ENCODE peak calls at places on chromosome 3, in four cellular contexts. L, Q, M and P are unnamed samples. For H3K4me1, the result is how much of the 10 kb centered on the place peaks cover.

GRCh38 chr3:127428344-127429001 is 140.6 kb upstream of the PRR20G start:
- DNase-seq in L (no peak), Q (peak), M (no peak), P (no peak)

GRCh38 chr3:63921741-63922482 is 9.7 kb upstream of the SCAANT1 start:
- DNase-seq in L (no peak), Q (no peak), M (no peak), P (no peak)

GRCh38 chr3:165854696-165855095 is 17.5 kb upstream of the BCHE start:
- DNase-seq in L (peak), Q (no peak), M (no peak), P (no peak)

GRCh38 chr3:127590282-127590592 is 296 bp downstream of the TPRA1 start:
- DNase-seq in L (no peak), Q (no peak), M (no peak), P (peak)

GRCh38 chr3:139286825-139287224 is 57.0 kb upstream of the MRPS22 start:
- DNase-seq in L (no peak), Q (no peak), M (no peak), P (no peak)

GRCh38 chr3:48428088-48428862 is 1.6 kb downstream of the PLXNB1 start:
- DNase-seq in L (no peak), Q (no peak), M (peak), P (no peak)

GRCh38 chr3:183178833-183179549 is 16.5 kb upstream of the LAMP3 start:
- DNase-seq in L (peak), Q (peak), M (peak), P (peak)

GRCh38 chr3:152738656-152739055 is 96.3 kb upstream of the P2RY1 start:
- DNase-seq in L (peak), Q (no peak), M (no peak), P (no peak)

GRCh38 chr3:129855454-129856419 is 37.8 kb downstream of the TMCC1 start:
- DNase-seq in L (peak), Q (no peak), M (no peak), P (no peak)

GRCh38 chr3:89180334-89180733 is 72.9 kb downstream of the EPHA3 start:
- DNase-seq in L (peak), Q (no peak), M (no peak), P (no peak)

GRCh38 chr3:160486459-160486869 is 36.9 kb upstream of the TRIM59 start:
- DNase-seq in L (peak), Q (no peak), M (no peak), P (no peak)

GRCh38 chr3:10556312-10556711 is 50.9 kb upstream of the ATP2B2 start:
- DNase-seq in L (no peak), Q (peak), M (no peak), P (no peak)

GRCh38 chr3:152496716-152497115 is 228.0 kb downstream of the MBNL1 start:
- DNase-seq in L (no peak), Q (no peak), M (no peak), P (no peak)

GRCh38 chr3:128753715-128754114 is 27.7 kb downstream of the RAB7A start:
- DNase-seq in L (no peak), Q (no peak), M (no peak), P (no peak)

GRCh38 chr3:15682766-15683165 is 81.2 kb downstream of the BTD start:
- DNase-seq in L (no peak), Q (no peak), M (no peak), P (no peak)

GRCh38 chr3:181901626-181902025 is 189.9 kb downstream of the SOX2 start:
- DNase-seq in L (peak), Q (no peak), M (no peak), P (no peak)

GRCh38 chr3:70880416-70880815 is 568.0 kb upstream of the MDFIC2 start:
- DNase-seq in L (no peak), Q (no peak), M (no peak), P (no peak)

GRCh38 chr3:128854382-128854939 is 25.0 kb upstream of the ACAD9 start:
- DNase-seq in L (no peak), Q (no peak), M (no peak), P (no peak)

GRCh38 chr3:172630316-172630715 is 80.6 kb downstream of the NCEH1 start:
- DNase-seq in L (no peak), Q (no peak), M (no peak), P (no peak)

GRCh38 chr3:179189764-179190163 is 41.6 kb downstream of the PIK3CA start:
- DNase-seq in L (peak), Q (no peak), M (no peak), P (no peak)

GRCh38 chr3:150409527-150410310 is 1.6 kb downstream of the TSC22D2 start:
- DNase-seq in L (peak), Q (peak), M (peak), P (peak)

DNA sequence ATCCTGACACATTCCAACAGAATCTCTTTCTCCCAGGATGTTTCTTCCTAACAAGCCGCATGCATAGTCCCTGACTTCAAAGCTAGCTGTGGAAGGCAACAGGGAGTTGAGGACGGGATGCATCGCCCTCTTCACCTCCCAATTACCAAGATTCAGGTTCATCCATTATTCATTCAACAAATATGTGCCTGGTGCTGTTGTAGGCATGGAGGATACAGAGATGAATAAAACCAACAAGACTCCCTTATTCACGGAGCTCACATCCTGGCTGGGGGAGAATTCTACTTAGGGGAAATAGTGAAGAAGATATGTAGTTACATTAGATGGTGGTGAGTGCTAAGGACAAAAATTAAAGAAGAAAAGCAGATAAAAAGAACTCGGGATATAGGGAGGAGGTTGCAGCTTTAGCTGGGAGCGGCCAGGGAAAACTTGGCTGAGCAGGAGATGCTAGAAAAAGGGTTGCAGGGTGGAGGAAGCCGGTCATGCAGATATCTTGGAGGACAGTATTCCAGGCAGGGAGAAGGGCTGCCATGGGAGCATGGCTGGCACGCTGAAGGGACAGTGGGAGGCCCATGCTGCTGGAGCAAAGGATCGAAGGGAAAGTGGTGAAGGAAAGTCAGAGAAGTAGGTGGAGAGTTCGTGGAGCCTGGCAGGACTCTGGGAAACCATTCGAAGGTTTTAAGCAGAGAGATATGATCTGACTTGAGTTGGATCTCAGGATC is 5.0 kb downstream of the ITGB5 start:
- DNase-seq in L (peak), Q (no peak), M (no peak), P (no peak)
- H3K4me1 ChIP-seq in L (under half), Q (under half), M (under half), P (under half)

GRCh38 chr3:36906504-36907149 is 38.2 kb downstream of the TRANK1 start:
- DNase-seq in L (no peak), Q (no peak), M (no peak), P (no peak)
- H3K4me1 ChIP-seq in L (under half), Q (under half), M (under half), P (half or more)

GRCh38 chr3:167917969-167918368 is 177.8 kb downstream of the GOLIM4 start:
- DNase-seq in L (no peak), Q (no peak), M (no peak), P (no peak)
- H3K4me1 ChIP-seq in L (under half), Q (under half), M (under half), P (under half)

GRCh38 chr3:45606991-45607712 is 12.6 kb downstream of the LIMD1 start:
- DNase-seq in L (peak), Q (no peak), M (no peak), P (no peak)
- H3K4me1 ChIP-seq in L (under half), Q (under half), M (under half), P (under half)

DNA sequence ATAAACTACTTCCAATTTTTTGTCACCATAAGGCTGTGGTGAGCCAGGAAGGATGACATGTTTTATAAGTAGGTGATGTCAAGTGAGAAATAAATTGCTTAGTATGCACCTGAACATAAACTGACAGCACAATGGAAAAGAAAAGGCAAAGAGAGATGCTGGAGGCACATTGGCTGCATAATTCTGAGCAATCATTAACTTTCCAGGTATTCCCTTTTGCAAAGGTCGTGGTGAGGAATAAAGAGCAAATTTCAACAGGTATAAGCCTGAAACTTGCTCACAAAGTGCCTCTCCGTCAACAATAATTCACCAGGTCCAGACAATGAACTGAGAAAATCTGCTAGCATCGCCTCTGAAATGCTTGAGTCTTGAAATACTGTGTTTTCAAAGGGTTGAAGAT is 48.2 kb downstream of the ITGB5 start:
- DNase-seq in L (no peak), Q (no peak), M (no peak), P (no peak)
- H3K4me1 ChIP-seq in L (under half), Q (under half), M (under half), P (under half)

DNA sequence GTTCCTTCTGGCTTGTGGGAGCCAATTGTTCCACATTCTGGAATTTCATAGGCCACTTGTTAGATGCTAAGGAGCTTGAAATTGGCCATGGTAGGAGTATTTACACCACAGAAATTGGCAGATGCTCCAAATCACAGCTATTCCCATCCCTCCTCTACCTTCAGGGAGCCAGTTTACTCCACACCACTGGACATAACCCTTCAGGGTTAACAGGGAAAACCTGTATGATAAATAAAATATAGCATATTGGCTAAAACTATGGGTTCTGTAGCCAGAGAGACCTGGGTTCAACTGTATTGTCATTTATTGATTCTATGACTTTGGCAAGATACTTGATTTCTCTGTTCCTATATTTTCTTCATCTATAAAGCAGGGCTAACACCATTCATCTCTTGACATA is 384.2 kb upstream of the PROK2 start:
- DNase-seq in L (no peak), Q (no peak), M (no peak), P (no peak)
- H3K4me1 ChIP-seq in L (under half), Q (under half), M (under half), P (under half)